ENCODE peak calls at places on chromosomes 3 and 15, in seven cellular contexts. X, I, J, S, O, V and U are unnamed samples.
A peak's percentile ranks its signal among the peaks of the same experiment; 100 is the strongest.

GRCh38 chr15:95174281-95174680 is 942.9 kb downstream of the MCTP2 start:
- DNase-seq in X (no peak), I (no peak), J (no peak), S (no peak), O (no peak), V (no peak), U (no peak)

GRCh38 chr3:25846282-25846681 is 56.4 kb downstream of the OXSM start:
- DNase-seq in X (no peak), I (no peak), J (no peak), S (no peak), O (no peak), V (no peak), U (no peak)

GRCh38 chr15:44033894-44034293 is 161.2 kb downstream of the FRMD5 start:
- DNase-seq in X (peak; percentile 83), I (no peak), J (no peak), S (peak; percentile 18), O (no peak), V (no peak), U (no peak)

GRCh38 chr3:44682182-44682896 is 30.1 kb upstream of the ZNF502 start:
- DNase-seq in X (no peak), I (no peak), J (no peak), S (no peak), O (no peak), V (no peak), U (no peak)

GRCh38 chr15:73695773-73696640 is 11.8 kb downstream of the CD276 start:
- DNase-seq in X (no peak), I (peak; percentile 27), J (no peak), S (no peak), O (no peak), V (no peak), U (no peak)

GRCh38 chr15:78104566-78105500 is 12.5 kb downstream of the SH2D7 start:
- DNase-seq in X (no peak), I (no peak), J (no peak), S (no peak), O (no peak), V (no peak), U (no peak)

GRCh38 chr3:115550285-115550741 is 73.0 kb upstream of the GAP43 start:
- DNase-seq in X (no peak), I (no peak), J (no peak), S (no peak), O (no peak), V (no peak), U (no peak)

GRCh38 chr3:129413687-129414506 is 14.5 kb downstream of the EFCAB12 start:
- DNase-seq in X (peak; percentile 59), I (no peak), J (no peak), S (no peak), O (no peak), V (no peak), U (no peak)

GRCh38 chr3:149657458-149657795 is 398 bp downstream of the WWTR1 start:
- DNase-seq in X (peak; percentile 58), I (peak; percentile 76), J (peak; percentile 67), S (peak; percentile 9), O (peak; percentile 82), V (no peak), U (peak; percentile 16)

GRCh38 chr3:161083131-161083530 is 22.0 kb downstream of the B3GALNT1 start:
- DNase-seq in X (no peak), I (no peak), J (no peak), S (no peak), O (no peak), V (no peak), U (no peak)

GRCh38 chr15:61398310-61398709 is 169.2 kb upstream of the RORA start:
- DNase-seq in X (no peak), I (no peak), J (no peak), S (no peak), O (no peak), V (no peak), U (no peak)
- H3K4me3 ChIP-seq in X (no peak overlapping the region), I (no peak overlapping the region), J (no peak overlapping the region), S (no peak overlapping the region), O (no peak overlapping the region), V (no peak overlapping the region), U (no peak overlapping the region)

GRCh38 chr3:72579581-72580245 is 268.5 kb downstream of the SHQ1 start:
- DNase-seq in X (no peak), I (no peak), J (no peak), S (no peak), O (no peak), V (no peak), U (no peak)
- H3K9me3 ChIP-seq in X (no peaks in the 10 kb centered on the region), I (no peaks in the 10 kb centered on the region), J (no peaks in the 10 kb centered on the region), S (no peaks in the 10 kb centered on the region), O (no peaks in the 10 kb centered on the region), V (no peaks in the 10 kb centered on the region), U (no peaks in the 10 kb centered on the region)

GRCh38 chr3:185959609-185960517 is 22.0 kb upstream of the TRA2B start:
- DNase-seq in X (peak; percentile 54), I (no peak), J (no peak), S (no peak), O (no peak), V (no peak), U (no peak)
- H3K36me3 ChIP-seq in X (no peaks in the 10 kb centered on the region), I (no peaks in the 10 kb centered on the region), J (no peaks in the 10 kb centered on the region), S (no peaks in the 10 kb centered on the region), O (no peaks in the 10 kb centered on the region), V (no peaks in the 10 kb centered on the region), U (no peaks in the 10 kb centered on the region)

GRCh38 chr15:64746921-64747320 is 28.5 kb downstream of the RBPMS2 start:
- DNase-seq in X (no peak), I (no peak), J (no peak), S (no peak), O (no peak), V (no peak), U (no peak)

GRCh38 chr15:64747578-64747977 is 27.8 kb downstream of the RBPMS2 start:
- DNase-seq in X (no peak), I (no peak), J (no peak), S (no peak), O (no peak), V (no peak), U (no peak)

GRCh38 chr15:64749999-64750657 is 25.3 kb downstream of the RBPMS2 start:
- DNase-seq in X (no peak), I (no peak), J (peak; percentile 68), S (peak; percentile 58), O (peak; percentile 76), V (peak; percentile 85), U (no peak)

GRCh38 chr15:64748251-64748650 is 27.1 kb downstream of the RBPMS2 start:
- DNase-seq in X (no peak), I (no peak), J (no peak), S (no peak), O (no peak), V (no peak), U (no peak)

GRCh38 chr15:64749167-64749566 is 26.2 kb downstream of the RBPMS2 start:
- DNase-seq in X (peak; percentile 80), I (no peak), J (no peak), S (no peak), O (no peak), V (no peak), U (no peak)
- H3K4me3 ChIP-seq in X (no peak overlapping the region), I (no peak overlapping the region), J (peak overlapping the region; percentile 35), S (no peak overlapping the region), O (no peak overlapping the region), V (no peak overlapping the region), U (no peak overlapping the region)

DNA sequence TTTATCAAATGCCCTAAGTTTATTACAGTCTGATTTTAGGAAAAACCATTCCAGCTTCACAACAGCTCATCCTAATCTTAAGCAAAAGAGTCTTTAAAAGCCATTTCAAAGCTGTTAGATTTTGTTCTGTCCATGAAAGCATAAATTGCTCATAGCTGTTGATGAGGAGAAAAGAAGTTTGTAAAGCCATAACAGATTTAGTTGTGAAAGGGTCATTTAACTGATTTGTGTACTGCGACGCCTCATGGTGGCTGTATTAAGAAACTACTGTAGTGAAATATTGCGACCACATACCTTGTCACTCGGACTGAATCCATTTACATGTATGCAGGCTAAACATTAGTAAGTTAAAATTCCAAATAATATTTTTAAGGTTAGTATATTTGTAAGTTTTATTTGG is 20.9 kb downstream of the BBX start:
- DNase-seq in X (no peak), I (no peak), J (no peak), S (no peak), O (no peak), V (no peak), U (peak; percentile 3)
- H3K9me3 ChIP-seq in X (no peaks in the 10 kb centered on the region), I (no peaks in the 10 kb centered on the region), J (no peaks in the 10 kb centered on the region), S (no peaks in the 10 kb centered on the region), O (no peaks in the 10 kb centered on the region), V (no peaks in the 10 kb centered on the region), U (no peaks in the 10 kb centered on the region)

DNA sequence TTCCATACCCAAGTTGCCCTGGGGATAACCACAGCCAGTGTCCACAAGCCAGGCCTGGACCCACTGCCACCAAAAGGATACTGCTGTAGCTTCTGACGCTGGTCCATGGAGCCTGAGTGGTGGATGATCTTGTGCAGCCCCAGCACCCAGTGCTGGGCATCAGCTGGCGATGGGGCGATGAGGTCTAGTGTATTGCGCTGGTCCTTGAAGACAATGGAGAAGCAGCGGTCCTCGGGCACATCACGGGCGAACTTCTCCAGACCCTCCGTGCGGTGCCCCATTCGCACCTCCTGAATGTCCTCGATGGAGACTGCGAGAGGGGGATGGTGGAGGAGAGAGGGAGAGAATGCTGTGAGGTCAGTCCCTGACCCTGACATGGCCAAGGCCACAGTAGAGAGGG is 13.0 kb downstream of the PLCD1 start:
- DNase-seq in X (no peak), I (peak; percentile 37), J (no peak), S (no peak), O (peak; percentile 24), V (no peak), U (no peak)
- H3K36me3 ChIP-seq in X (no peaks in the 10 kb centered on the region), I (no peaks in the 10 kb centered on the region), J (peaks cover 45% of the 10 kb centered on the region), S (no peaks in the 10 kb centered on the region), O (peaks cover 35% of the 10 kb centered on the region), V (peaks cover 34% of the 10 kb centered on the region), U (peaks cover 40% of the 10 kb centered on the region)